ENCODE peak calls at places on chromosomes 1 and 21, in ten cellular contexts. F is endothelial cell, L is natural killer cell, T is HL-60, D is GM13977, K is AG10803, G is prostate gland, S is heart right ventricle, J is H9, R is astrocyte of the spinal cord. P is an unnamed sample.

GRCh38 chr1:235601087-235601486 is 48.5 kb downstream of the GNG4 start:
- DNase-seq in G (no peak), L (no peak), S (no peak), K (no peak), R (no peak), J (peak), T (peak), D (no peak), F (peak), P (no peak)

GRCh38 chr21:42997053-42997452 is 22.7 kb downstream of the PKNOX1 start:
- DNase-seq in J (no peak), L (no peak), K (peak), D (no peak), T (no peak), G (no peak), R (peak), S (peak), F (no peak), P (no peak)

GRCh38 chr1:33986389-33987095 is 122.7 kb downstream of the HMGB4 start:
- DNase-seq in J (no peak), K (peak), F (no peak), L (no peak), R (peak), T (no peak), D (no peak), G (peak), S (peak), P (no peak)

GRCh38 chr1:230068952-230069684 is 2.1 kb downstream of the GALNT2 start:
- DNase-seq in F (no peak), S (no peak), T (peak), G (peak), L (no peak), R (no peak), J (no peak), K (no peak), D (peak), P (no peak)

GRCh38 chr1:227901906-227902640 is 45.7 kb downstream of the WNT9A start:
- DNase-seq in R (peak), F (peak), T (no peak), J (no peak), K (peak), S (no peak), G (no peak), D (no peak), L (no peak), P (no peak)

GRCh38 chr1:161307230-161307768 is 2.5 kb downstream of the MPZ start:
- DNase-seq in T (peak), J (no peak), F (no peak), S (peak), K (peak), D (no peak), G (no peak), L (no peak), R (peak), P (no peak)

GRCh38 chr1:180698580-180698979 is 66.8 kb downstream of the XPR1 start:
- DNase-seq in K (no peak), G (no peak), J (no peak), F (no peak), L (no peak), R (no peak), D (no peak), T (no peak), S (no peak), P (no peak)

GRCh38 chr1:230682882-230683610 is 30.9 kb downstream of the AGT start:
- DNase-seq in R (peak), G (no peak), F (no peak), S (no peak), D (no peak), L (no peak), J (no peak), T (no peak), K (peak), P (no peak)

GRCh38 chr1:207873055-207873890 is 37.7 kb downstream of the CD34 start:
- DNase-seq in S (no peak), G (no peak), J (no peak), K (no peak), D (peak), F (no peak), L (no peak), R (no peak), T (peak), P (no peak)

GRCh38 chr1:228039986-228040385 is 33.2 kb downstream of the WNT3A start:
- DNase-seq in K (no peak), F (no peak), T (no peak), G (no peak), R (no peak), L (no peak), S (no peak), D (no peak), J (no peak), P (peak)

GRCh38 chr1:98133151-98133550 is 212.3 kb upstream of the DPYD start:
- DNase-seq in J (no peak), G (no peak), D (no peak), S (peak), R (no peak), K (peak), L (no peak), T (no peak), F (no peak), P (no peak)

GRCh38 chr1:100869996-100870395 is 24.6 kb downstream of the EXTL2 start:
- DNase-seq in T (no peak), R (no peak), D (no peak), G (no peak), L (no peak), K (no peak), F (no peak), J (no peak), S (no peak), P (no peak)

GRCh38 chr1:185559684-185560310 is 174.4 kb upstream of the HMCN1 start:
- DNase-seq in F (peak), D (peak), J (peak), R (peak), G (peak), L (peak), T (peak), S (peak), K (peak), P (no peak)
- TF ChIP-seq CTCF in F (no peak), D (peak), J (peak), R (peak), G (no peak), L (peak), T (peak), S (no peak), K (peak), P (peak)

DNA sequence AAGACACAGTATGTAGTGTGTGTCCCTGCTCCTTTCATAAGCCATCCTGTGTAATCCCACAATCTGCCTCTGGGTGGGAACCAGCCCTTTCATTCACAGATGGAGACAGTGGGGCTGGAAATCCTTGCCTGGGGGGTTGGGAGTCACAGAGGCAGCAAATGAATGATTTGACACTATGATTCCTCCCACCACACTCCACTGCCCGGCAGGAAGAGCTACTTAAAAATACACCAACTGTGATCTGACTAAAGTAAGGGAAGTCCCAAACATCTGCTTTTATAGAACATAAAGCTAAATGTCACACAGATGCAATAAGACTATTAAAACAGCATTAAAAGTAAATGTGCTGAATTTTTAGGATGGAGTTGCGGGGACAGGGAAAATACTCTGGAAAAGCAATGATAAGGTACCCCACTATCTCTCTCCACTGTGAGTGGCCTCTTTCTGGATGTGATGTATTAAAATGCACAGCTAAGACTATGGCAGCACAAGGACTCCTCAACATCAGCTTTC is 4.3 kb downstream of the PARP1 start:
- DNase-seq in G (no peak), T (no peak), J (peak), R (peak), F (peak), S (no peak), L (no peak), D (no peak), K (peak), P (no peak)
- TF ChIP-seq CTCF in G (no peak), T (no peak), J (peak), R (peak), F (peak), S (no peak), L (no peak), D (no peak), K (peak), P (peak)

GRCh38 chr1:54795841-54796468 is 5.2 kb downstream of the TTC22 start:
- DNase-seq in D (no peak), J (no peak), T (no peak), K (no peak), S (no peak), G (no peak), R (no peak), F (no peak), L (no peak), P (no peak)

GRCh38 chr1:54795100-54795665 is 5.9 kb downstream of the TTC22 start:
- DNase-seq in J (no peak), D (no peak), T (no peak), R (no peak), L (no peak), F (no peak), S (no peak), G (no peak), K (no peak), P (no peak)

GRCh38 chr1:54794401-54795099 is 6.6 kb downstream of the TTC22 start:
- DNase-seq in G (peak), F (no peak), R (no peak), S (no peak), L (no peak), K (no peak), D (no peak), J (no peak), T (no peak), P (no peak)

GRCh38 chr1:54791880-54792522 is 9.1 kb downstream of the TTC22 start:
- DNase-seq in S (no peak), R (peak), K (no peak), G (no peak), L (no peak), F (peak), D (peak), T (peak), J (peak), P (no peak)

GRCh38 chr1:54792686-54793282 is 8.3 kb downstream of the TTC22 start:
- DNase-seq in J (no peak), K (no peak), F (no peak), R (no peak), G (peak), T (no peak), L (no peak), D (no peak), S (no peak), P (no peak)
- TF ChIP-seq CTCF in J (no peak), K (no peak), F (no peak), R (no peak), G (no peak), T (no peak), L (no peak), D (no peak), S (no peak), P (no peak)

DNA sequence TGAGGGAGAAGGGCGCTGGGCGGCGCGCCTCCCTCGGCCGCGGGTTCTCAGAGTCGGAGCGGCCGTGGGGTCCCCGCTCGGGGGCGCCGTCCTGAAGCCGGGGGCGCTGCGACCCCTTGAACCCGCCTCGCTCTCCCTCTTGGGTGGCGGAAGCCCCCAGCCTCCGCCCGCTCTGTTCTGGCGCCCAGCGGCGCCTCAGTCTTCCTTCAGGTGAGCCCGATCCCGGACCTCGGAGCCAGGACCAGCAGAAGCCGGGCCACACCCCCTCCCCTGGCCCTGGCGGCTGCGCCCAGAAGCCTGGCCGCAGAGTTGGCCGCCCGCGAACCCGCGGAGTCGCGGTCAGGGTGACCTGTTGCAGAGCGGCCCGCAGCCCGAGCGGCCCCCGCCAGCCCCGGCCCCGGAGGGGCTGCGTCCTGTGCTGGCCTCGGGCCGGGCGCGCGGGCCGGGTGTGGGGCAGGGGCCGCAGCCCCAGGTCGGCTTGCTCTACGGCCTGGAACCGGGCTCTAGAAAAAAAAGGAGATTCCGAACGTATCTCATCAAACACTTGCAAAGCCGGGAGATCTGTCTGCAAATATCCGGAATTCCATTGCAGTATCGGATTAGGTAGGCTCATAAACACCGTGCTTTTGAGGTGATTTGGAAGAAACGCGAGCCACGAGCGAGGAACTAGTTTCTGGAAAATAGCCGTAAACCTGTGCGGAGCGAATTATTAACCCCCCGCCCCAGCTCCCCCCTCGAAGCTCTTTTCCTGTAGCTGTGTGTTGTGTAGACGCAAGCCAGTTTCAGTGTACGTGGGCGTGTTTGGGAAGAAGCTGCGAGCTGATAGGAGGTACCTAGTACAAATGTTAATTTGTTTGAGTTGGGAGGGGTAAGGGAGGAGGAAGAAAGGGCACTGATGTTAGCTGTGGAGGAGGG is 816 bp downstream of the RALGPS2 start:
- DNase-seq in G (peak), J (peak), D (peak), F (peak), L (peak), R (peak), K (peak), T (peak), S (peak), P (peak)
- TF ChIP-seq CTCF in G (no peak), J (no peak), D (no peak), F (no peak), L (no peak), R (no peak), K (no peak), T (no peak), S (no peak), P (peak)